ENCODE peak calls at places on chromosomes 13 and 19, in nine cellular contexts. One of them, this sample, is unnamed.

GRCh38 chr13:23671902-23672301 is 101.7 kb downstream of the TNFRSF19 start:
- DNase-seq in BJ: no peak
- DNase-seq in left ventricle myocardium inferior: no peak
- DNase-seq in AG04450: peak; percentile 81
- DNase-seq in activated CD8-positive, alpha-beta memory T cell treated with anti-CD3 and anti-CD28 coated beads, Interleukin-2, amount 50 U/mL, for 4 hours: no peak
- DNase-seq in KBM-7: no peak
- DNase-seq in anterior cingulate cortex: no peak
- DNase-seq in ovary: no peak
- DNase-seq in NCI-H1105: no peak
- DNase-seq in this sample: no peak

GRCh38 chr19:47309608-47310007 is at the start of gene C5AR1:
- DNase-seq in BJ: no peak
- DNase-seq in left ventricle myocardium inferior: peak; percentile 41
- DNase-seq in AG04450: no peak
- DNase-seq in activated CD8-positive, alpha-beta memory T cell treated with anti-CD3 and anti-CD28 coated beads, Interleukin-2, amount 50 U/mL, for 4 hours: no peak
- DNase-seq in KBM-7: no peak
- DNase-seq in anterior cingulate cortex: peak; percentile 16
- DNase-seq in ovary: no peak
- DNase-seq in NCI-H1105: no peak
- DNase-seq in this sample: no peak

GRCh38 chr13:70829748-70830147 is 721.5 kb upstream of the KLHL1 start:
- DNase-seq in BJ: no peak
- DNase-seq in left ventricle myocardium inferior: no peak
- DNase-seq in AG04450: no peak
- DNase-seq in activated CD8-positive, alpha-beta memory T cell treated with anti-CD3 and anti-CD28 coated beads, Interleukin-2, amount 50 U/mL, for 4 hours: no peak
- DNase-seq in KBM-7: peak; percentile 5
- DNase-seq in anterior cingulate cortex: no peak
- DNase-seq in ovary: no peak
- DNase-seq in NCI-H1105: no peak
- DNase-seq in this sample: no peak

GRCh38 chr13:43815204-43815603 is 28.4 kb upstream of the ENOX1 start:
- DNase-seq in BJ: no peak
- DNase-seq in left ventricle myocardium inferior: no peak
- DNase-seq in AG04450: peak; percentile 30
- DNase-seq in activated CD8-positive, alpha-beta memory T cell treated with anti-CD3 and anti-CD28 coated beads, Interleukin-2, amount 50 U/mL, for 4 hours: no peak
- DNase-seq in KBM-7: no peak
- DNase-seq in anterior cingulate cortex: no peak
- DNase-seq in ovary: no peak
- DNase-seq in NCI-H1105: no peak
- DNase-seq in this sample: no peak

GRCh38 chr19:41324231-41324702 is 14.3 kb downstream of the CCDC97 start:
- DNase-seq in BJ: no peak
- DNase-seq in left ventricle myocardium inferior: no peak
- DNase-seq in AG04450: no peak
- DNase-seq in activated CD8-positive, alpha-beta memory T cell treated with anti-CD3 and anti-CD28 coated beads, Interleukin-2, amount 50 U/mL, for 4 hours: no peak
- DNase-seq in KBM-7: no peak
- DNase-seq in anterior cingulate cortex: no peak
- DNase-seq in ovary: no peak
- DNase-seq in NCI-H1105: no peak
- DNase-seq in this sample: no peak

GRCh38 chr19:47229674-47230121 is 1.3 kb downstream of the BBC3 start:
- DNase-seq in BJ: no peak
- DNase-seq in left ventricle myocardium inferior: no peak
- DNase-seq in AG04450: no peak
- DNase-seq in activated CD8-positive, alpha-beta memory T cell treated with anti-CD3 and anti-CD28 coated beads, Interleukin-2, amount 50 U/mL, for 4 hours: no peak
- DNase-seq in KBM-7: peak; percentile 51
- DNase-seq in anterior cingulate cortex: no peak
- DNase-seq in ovary: no peak
- DNase-seq in NCI-H1105: no peak
- DNase-seq in this sample: no peak

GRCh38 chr13:60175571-60175970 is 11.8 kb upstream of the DIAPH3 start:
- DNase-seq in BJ: no peak
- DNase-seq in left ventricle myocardium inferior: no peak
- DNase-seq in AG04450: no peak
- DNase-seq in activated CD8-positive, alpha-beta memory T cell treated with anti-CD3 and anti-CD28 coated beads, Interleukin-2, amount 50 U/mL, for 4 hours: no peak
- DNase-seq in KBM-7: no peak
- DNase-seq in anterior cingulate cortex: no peak
- DNase-seq in ovary: no peak
- DNase-seq in NCI-H1105: no peak
- DNase-seq in this sample: no peak

GRCh38 chr13:45362939-45363338 is 22.0 kb upstream of the TPT1 start:
- DNase-seq in BJ: no peak
- DNase-seq in left ventricle myocardium inferior: no peak
- DNase-seq in AG04450: no peak
- DNase-seq in activated CD8-positive, alpha-beta memory T cell treated with anti-CD3 and anti-CD28 coated beads, Interleukin-2, amount 50 U/mL, for 4 hours: no peak
- DNase-seq in KBM-7: peak; percentile 81
- DNase-seq in anterior cingulate cortex: no peak
- DNase-seq in ovary: no peak
- DNase-seq in NCI-H1105: no peak
- DNase-seq in this sample: no peak

GRCh38 chr13:62040078-62040477 is 624.4 kb upstream of the PCDH20 start:
- DNase-seq in BJ: no peak
- DNase-seq in left ventricle myocardium inferior: no peak
- DNase-seq in AG04450: no peak
- DNase-seq in activated CD8-positive, alpha-beta memory T cell treated with anti-CD3 and anti-CD28 coated beads, Interleukin-2, amount 50 U/mL, for 4 hours: no peak
- DNase-seq in KBM-7: no peak
- DNase-seq in anterior cingulate cortex: no peak
- DNase-seq in ovary: no peak
- DNase-seq in NCI-H1105: no peak
- DNase-seq in this sample: no peak

GRCh38 chr19:12956446-12957388 is at the start of gene GADD45GIP1:
- DNase-seq in BJ: no peak
- DNase-seq in left ventricle myocardium inferior: peak; percentile 83
- DNase-seq in AG04450: no peak
- DNase-seq in activated CD8-positive, alpha-beta memory T cell treated with anti-CD3 and anti-CD28 coated beads, Interleukin-2, amount 50 U/mL, for 4 hours: peak; percentile 84
- DNase-seq in KBM-7: peak; percentile 88
- DNase-seq in anterior cingulate cortex: peak; percentile 36
- DNase-seq in ovary: peak; percentile 72
- DNase-seq in NCI-H1105: peak; percentile 79
- DNase-seq in this sample: peak; percentile 87

GRCh38 chr19:47768604-47769003 is 9.9 kb upstream of the SELENOW start:
- DNase-seq in BJ: no peak
- DNase-seq in left ventricle myocardium inferior: no peak
- DNase-seq in AG04450: no peak
- DNase-seq in activated CD8-positive, alpha-beta memory T cell treated with anti-CD3 and anti-CD28 coated beads, Interleukin-2, amount 50 U/mL, for 4 hours: no peak
- DNase-seq in KBM-7: no peak
- DNase-seq in anterior cingulate cortex: no peak
- DNase-seq in ovary: no peak
- DNase-seq in NCI-H1105: no peak
- DNase-seq in this sample: no peak

GRCh38 chr19:45016388-45017314 is 15.4 kb downstream of the RELB start:
- DNase-seq in BJ: peak; percentile 30
- DNase-seq in left ventricle myocardium inferior: peak; percentile 40
- DNase-seq in AG04450: no peak
- DNase-seq in activated CD8-positive, alpha-beta memory T cell treated with anti-CD3 and anti-CD28 coated beads, Interleukin-2, amount 50 U/mL, for 4 hours: peak; percentile 67
- DNase-seq in KBM-7: peak; percentile 86
- DNase-seq in anterior cingulate cortex: peak; percentile 42
- DNase-seq in ovary: peak; percentile 52
- DNase-seq in NCI-H1105: peak; percentile 54
- DNase-seq in this sample: peak; percentile 72

GRCh38 chr13:112136095-112136494 is 69.1 kb downstream of the SOX1 start:
- DNase-seq in BJ: no peak
- DNase-seq in left ventricle myocardium inferior: no peak
- DNase-seq in AG04450: no peak
- DNase-seq in activated CD8-positive, alpha-beta memory T cell treated with anti-CD3 and anti-CD28 coated beads, Interleukin-2, amount 50 U/mL, for 4 hours: no peak
- DNase-seq in KBM-7: no peak
- DNase-seq in anterior cingulate cortex: no peak
- DNase-seq in ovary: no peak
- DNase-seq in NCI-H1105: no peak
- DNase-seq in this sample: no peak

GRCh38 chr19:56988271-56988670 is 131.5 kb upstream of the USP29 start:
- DNase-seq in BJ: no peak
- DNase-seq in left ventricle myocardium inferior: no peak
- DNase-seq in AG04450: no peak
- DNase-seq in activated CD8-positive, alpha-beta memory T cell treated with anti-CD3 and anti-CD28 coated beads, Interleukin-2, amount 50 U/mL, for 4 hours: no peak
- DNase-seq in KBM-7: no peak
- DNase-seq in anterior cingulate cortex: no peak
- DNase-seq in ovary: no peak
- DNase-seq in NCI-H1105: no peak
- DNase-seq in this sample: no peak

GRCh38 chr13:48818495-48818961 is 157.2 kb upstream of the FNDC3A start:
- DNase-seq in BJ: peak; percentile 97
- DNase-seq in left ventricle myocardium inferior: no peak
- DNase-seq in AG04450: peak; percentile 90
- DNase-seq in activated CD8-positive, alpha-beta memory T cell treated with anti-CD3 and anti-CD28 coated beads, Interleukin-2, amount 50 U/mL, for 4 hours: no peak
- DNase-seq in KBM-7: no peak
- DNase-seq in anterior cingulate cortex: no peak
- DNase-seq in ovary: no peak
- DNase-seq in NCI-H1105: no peak
- DNase-seq in this sample: no peak

GRCh38 chr19:13262450-13262849 is 112.2 kb downstream of the IER2 start:
- DNase-seq in BJ: peak; percentile 6
- DNase-seq in left ventricle myocardium inferior: no peak
- DNase-seq in AG04450: no peak
- DNase-seq in activated CD8-positive, alpha-beta memory T cell treated with anti-CD3 and anti-CD28 coated beads, Interleukin-2, amount 50 U/mL, for 4 hours: no peak
- DNase-seq in KBM-7: peak; percentile 78
- DNase-seq in anterior cingulate cortex: no peak
- DNase-seq in ovary: no peak
- DNase-seq in NCI-H1105: peak; percentile 10
- DNase-seq in this sample: no peak

GRCh38 chr13:113561417-113562084 is 23.0 kb upstream of the TFDP1 start:
- DNase-seq in BJ: no peak
- DNase-seq in left ventricle myocardium inferior: no peak
- DNase-seq in AG04450: no peak
- DNase-seq in activated CD8-positive, alpha-beta memory T cell treated with anti-CD3 and anti-CD28 coated beads, Interleukin-2, amount 50 U/mL, for 4 hours: no peak
- DNase-seq in KBM-7: no peak
- DNase-seq in anterior cingulate cortex: no peak
- DNase-seq in ovary: no peak
- DNase-seq in NCI-H1105: no peak
- DNase-seq in this sample: no peak

GRCh38 chr13:48493851-48494250 is 39.0 kb downstream of the RCBTB2 start:
- DNase-seq in BJ: no peak
- DNase-seq in left ventricle myocardium inferior: no peak
- DNase-seq in AG04450: no peak
- DNase-seq in activated CD8-positive, alpha-beta memory T cell treated with anti-CD3 and anti-CD28 coated beads, Interleukin-2, amount 50 U/mL, for 4 hours: no peak
- DNase-seq in KBM-7: no peak
- DNase-seq in anterior cingulate cortex: no peak
- DNase-seq in ovary: no peak
- DNase-seq in NCI-H1105: no peak
- DNase-seq in this sample: no peak

GRCh38 chr13:95553614-95554385 is 1.3 kb downstream of the CLDN10 start:
- DNase-seq in BJ: no peak
- DNase-seq in left ventricle myocardium inferior: no peak
- DNase-seq in AG04450: no peak
- DNase-seq in activated CD8-positive, alpha-beta memory T cell treated with anti-CD3 and anti-CD28 coated beads, Interleukin-2, amount 50 U/mL, for 4 hours: no peak
- DNase-seq in KBM-7: no peak
- DNase-seq in anterior cingulate cortex: no peak
- DNase-seq in ovary: no peak
- DNase-seq in NCI-H1105: no peak
- DNase-seq in this sample: no peak

GRCh38 chr19:29942404-29943261 is 594 bp downstream of the URI1 start:
- DNase-seq in BJ: no peak
- DNase-seq in left ventricle myocardium inferior: peak; percentile 65
- DNase-seq in AG04450: no peak
- DNase-seq in activated CD8-positive, alpha-beta memory T cell treated with anti-CD3 and anti-CD28 coated beads, Interleukin-2, amount 50 U/mL, for 4 hours: peak; percentile 71
- DNase-seq in KBM-7: peak; percentile 47
- DNase-seq in anterior cingulate cortex: peak; percentile 45
- DNase-seq in ovary: peak; percentile 38
- DNase-seq in NCI-H1105: peak; percentile 51
- DNase-seq in this sample: peak; percentile 63

GRCh38 chr19:13461536-13461935 is 44.7 kb downstream of the CACNA1A start:
- DNase-seq in BJ: no peak
- DNase-seq in left ventricle myocardium inferior: no peak
- DNase-seq in AG04450: no peak
- DNase-seq in activated CD8-positive, alpha-beta memory T cell treated with anti-CD3 and anti-CD28 coated beads, Interleukin-2, amount 50 U/mL, for 4 hours: no peak
- DNase-seq in KBM-7: no peak
- DNase-seq in anterior cingulate cortex: peak; percentile 12
- DNase-seq in ovary: no peak
- DNase-seq in NCI-H1105: no peak
- DNase-seq in this sample: no peak

GRCh38 chr19:35120492-35120891 is 4.9 kb downstream of the FXYD3 start:
- DNase-seq in BJ: peak; percentile 41
- DNase-seq in left ventricle myocardium inferior: no peak
- DNase-seq in AG04450: no peak
- DNase-seq in activated CD8-positive, alpha-beta memory T cell treated with anti-CD3 and anti-CD28 coated beads, Interleukin-2, amount 50 U/mL, for 4 hours: no peak
- DNase-seq in KBM-7: no peak
- DNase-seq in anterior cingulate cortex: no peak
- DNase-seq in ovary: no peak
- DNase-seq in NCI-H1105: no peak
- DNase-seq in this sample: no peak

GRCh38 chr13:110228936-110229904 is 77.7 kb downstream of the COL4A1 start:
- DNase-seq in BJ: peak; percentile 53
- DNase-seq in left ventricle myocardium inferior: no peak
- DNase-seq in AG04450: no peak
- DNase-seq in activated CD8-positive, alpha-beta memory T cell treated with anti-CD3 and anti-CD28 coated beads, Interleukin-2, amount 50 U/mL, for 4 hours: no peak
- DNase-seq in KBM-7: no peak
- DNase-seq in anterior cingulate cortex: no peak
- DNase-seq in ovary: no peak
- DNase-seq in NCI-H1105: no peak
- DNase-seq in this sample: peak; percentile 42